ENCODE peak calls at places on chromosome 20, in nine cellular contexts. R, I, J, M, V, A, U, S and L are unnamed samples. For H3K4me1, the result is how much of the 10 kb centered on the place peaks cover.

GRCh38 chr20:61768926-61769832 is 296.5 kb downstream of the TAF4 start:
- DNase-seq in R (no peak), I (peak), J (no peak), M (no peak), V (no peak), A (no peak), U (no peak), S (peak), L (no peak)

GRCh38 chr20:53763707-53764415 is 170.2 kb upstream of the ZNF217 start:
- DNase-seq in R (peak), I (no peak), J (no peak), M (no peak), V (peak), A (peak), U (peak), S (no peak), L (no peak)

GRCh38 chr20:21046413-21047070 is 59.6 kb downstream of the LINC00237 start:
- DNase-seq in R (no peak), I (no peak), J (no peak), M (peak), V (no peak), A (no peak), U (no peak), S (no peak), L (no peak)

GRCh38 chr20:51541189-51542032 is 1.1 kb downstream of the NFATC2 start:
- DNase-seq in R (peak), I (peak), J (peak), M (no peak), V (peak), A (peak), U (peak), S (peak), L (peak)

GRCh38 chr20:50415516-50416268 is 94.5 kb upstream of the PTPN1 start:
- DNase-seq in R (peak), I (peak), J (peak), M (peak), V (peak), A (peak), U (peak), S (peak), L (peak)

GRCh38 chr20:57476641-57477461 is 48.1 kb downstream of the CTCFL start:
- DNase-seq in R (no peak), I (peak), J (peak), M (no peak), V (no peak), A (no peak), U (no peak), S (peak), L (no peak)

GRCh38 chr20:54295686-54296085 is 87.8 kb downstream of the PFDN4 start:
- DNase-seq in R (no peak), I (no peak), J (no peak), M (no peak), V (no peak), A (no peak), U (no peak), S (no peak), L (no peak)

GRCh38 chr20:53335509-53335908 is 258.1 kb downstream of the ZNF217 start:
- DNase-seq in R (no peak), I (no peak), J (no peak), M (no peak), V (no peak), A (no peak), U (no peak), S (no peak), L (no peak)

GRCh38 chr20:36881331-36881730 is 5.4 kb downstream of the TLDC2 start:
- DNase-seq in R (no peak), I (no peak), J (peak), M (no peak), V (no peak), A (no peak), U (no peak), S (no peak), L (no peak)

GRCh38 chr20:62136283-62137091 is 6.7 kb downstream of the PSMA7 start:
- DNase-seq in R (peak), I (no peak), J (peak), M (peak), V (peak), A (peak), U (peak), S (no peak), L (peak)

GRCh38 chr20:11267131-11267761 is 593.4 kb upstream of the JAG1 start:
- DNase-seq in R (no peak), I (no peak), J (no peak), M (peak), V (no peak), A (peak), U (peak), S (no peak), L (no peak)

GRCh38 chr20:44633187-44633851 is 18.2 kb downstream of the ADA start:
- DNase-seq in R (no peak), I (no peak), J (no peak), M (no peak), V (no peak), A (no peak), U (no peak), S (no peak), L (no peak)

GRCh38 chr20:17655865-17656489 is 26.1 kb downstream of the RRBP1 start:
- DNase-seq in R (no peak), I (peak), J (peak), M (peak), V (no peak), A (peak), U (no peak), S (no peak), L (no peak)

GRCh38 chr20:19376451-19376971 is 164.1 kb downstream of the SLC24A3 start:
- DNase-seq in R (no peak), I (no peak), J (no peak), M (no peak), V (no peak), A (no peak), U (no peak), S (no peak), L (no peak)

GRCh38 chr20:3121271-3121911 is 36.9 kb upstream of the AVP start:
- DNase-seq in R (no peak), I (peak), J (no peak), M (no peak), V (no peak), A (no peak), U (peak), S (no peak), L (no peak)

GRCh38 chr20:26167499-26167898 is 470.8 kb upstream of the ZNF337 start:
- DNase-seq in R (no peak), I (no peak), J (no peak), M (no peak), V (no peak), A (no peak), U (peak), S (no peak), L (no peak)

GRCh38 chr20:60050193-60050960 is 92.2 kb downstream of the CDH26 start:
- DNase-seq in R (peak), I (peak), J (no peak), M (no peak), V (peak), A (peak), U (no peak), S (no peak), L (no peak)

GRCh38 chr20:60341062-60341461 is 382.8 kb downstream of the CDH26 start:
- DNase-seq in R (peak), I (no peak), J (no peak), M (no peak), V (no peak), A (no peak), U (no peak), S (no peak), L (no peak)

GRCh38 chr20:53872561-53873248 is 197.7 kb downstream of the BCAS1 start:
- DNase-seq in R (no peak), I (no peak), J (no peak), M (no peak), V (no peak), A (no peak), U (no peak), S (no peak), L (no peak)

GRCh38 chr20:49323622-49324238 is 45.9 kb upstream of the ZNFX1 start:
- DNase-seq in R (no peak), I (no peak), J (no peak), M (peak), V (no peak), A (peak), U (peak), S (no peak), L (no peak)

GRCh38 chr20:59000326-59000725 is 6.7 kb downstream of the CTSZ start:
- DNase-seq in R (no peak), I (no peak), J (no peak), M (no peak), V (no peak), A (no peak), U (no peak), S (no peak), L (no peak)
- TF ChIP-seq POLR2AphosphoS5 in R (no peak), I (no peak), J (no peak), M (no peak), V (no peak), A (no peak), U (no peak), S (no peak), L (no peak)

DNA sequence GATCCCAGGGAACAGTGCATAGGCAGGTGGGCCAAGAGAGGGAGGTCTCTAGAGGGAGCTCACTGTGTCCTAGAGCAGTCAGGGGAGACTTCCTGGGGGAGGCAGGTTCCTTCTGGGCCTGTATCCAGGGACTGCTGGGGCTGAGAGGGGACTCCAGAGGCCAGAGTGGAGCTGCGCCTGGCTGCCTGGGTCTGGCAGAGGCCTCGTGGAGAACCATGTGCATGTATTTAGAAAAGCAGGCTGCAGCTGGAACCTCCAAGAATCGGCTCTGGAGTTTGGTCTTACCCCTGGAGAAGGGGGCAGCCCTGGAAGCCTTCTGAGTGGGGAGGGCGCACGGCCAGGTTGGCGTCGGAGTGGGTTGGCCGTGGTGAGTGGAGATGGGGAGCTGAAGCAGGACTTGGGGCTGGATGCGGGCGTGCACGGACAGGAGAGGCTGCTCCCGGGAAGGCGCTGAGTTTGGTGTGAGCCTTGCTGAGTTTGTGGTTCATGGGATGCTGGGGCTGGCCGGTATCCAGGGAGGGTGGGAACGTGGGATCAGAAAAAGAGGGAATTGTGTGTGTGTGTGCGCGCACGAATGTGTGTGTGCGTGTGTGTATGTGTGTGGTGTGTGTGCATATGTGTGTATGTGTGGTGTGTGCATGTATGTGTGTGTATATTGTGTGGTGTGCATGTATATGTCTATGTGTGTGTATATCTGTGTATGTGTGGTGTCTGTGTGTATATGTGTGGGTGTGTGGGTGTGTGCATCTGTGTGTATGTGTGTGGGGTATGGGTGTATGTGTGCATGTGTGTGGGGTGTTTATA is 10.8 kb downstream of the VSTM2L start:
- DNase-seq in R (no peak), I (no peak), J (no peak), M (peak), V (no peak), A (peak), U (no peak), S (no peak), L (no peak)
- H3K4me1 ChIP-seq in R (under half), I (under half), J (half or more), M (under half), V (under half), A (under half), U (under half), S (under half), L (under half)

GRCh38 chr20:41321003-41321402 is 3.5 kb upstream of the ZHX3 start:
- DNase-seq in R (no peak), I (no peak), J (no peak), M (no peak), V (no peak), A (no peak), U (no peak), S (no peak), L (no peak)
- H3K4me3 ChIP-seq in R (no peak), I (no peak), J (no peak), M (no peak), V (no peak), A (no peak), U (no peak), S (no peak), L (no peak)

GRCh38 chr20:63625771-63626423 is 1.0 kb downstream of the GMEB2 start:
- DNase-seq in R (peak), I (no peak), J (peak), M (peak), V (no peak), A (peak), U (no peak), S (no peak), L (no peak)
- TF ChIP-seq POLR2AphosphoS5 in R (no peak), I (no peak), J (no peak), M (peak), V (no peak), A (no peak), U (no peak), S (no peak), L (no peak)

DNA sequence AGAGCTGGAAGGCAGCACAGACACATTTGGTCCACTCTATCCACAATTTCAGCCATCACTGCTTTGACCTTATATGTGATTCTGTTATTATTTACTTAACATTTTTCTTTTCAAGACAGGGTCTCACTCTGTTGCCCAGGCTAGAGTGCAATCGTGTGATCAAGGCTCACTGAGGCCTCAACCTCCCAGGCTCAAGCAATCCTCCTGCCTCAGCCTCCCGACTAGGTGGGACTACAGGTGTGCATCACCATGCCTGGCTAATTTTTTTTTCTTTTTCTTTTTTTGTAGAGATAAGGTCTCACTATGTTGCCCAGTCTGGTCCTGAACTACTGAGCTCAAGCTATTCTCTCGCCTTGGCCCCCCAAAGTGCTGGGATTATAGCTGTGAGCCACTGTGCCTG is 40.3 kb downstream of the BCL2L1 start:
- DNase-seq in R (no peak), I (no peak), J (no peak), M (no peak), V (no peak), A (no peak), U (no peak), S (no peak), L (no peak)
- H3K4me1 ChIP-seq in R (under half), I (under half), J (half or more), M (under half), V (half or more), A (under half), U (under half), S (half or more), L (under half)

GRCh38 chr20:25054995-25055629 is 2.8 kb downstream of the ACSS1 start:
- DNase-seq in R (peak), I (peak), J (no peak), M (no peak), V (peak), A (no peak), U (no peak), S (no peak), L (no peak)

GRCh38 chr20:25054133-25054820 is 3.7 kb downstream of the ACSS1 start:
- DNase-seq in R (peak), I (peak), J (peak), M (no peak), V (peak), A (no peak), U (no peak), S (no peak), L (no peak)

GRCh38 chr20:25056601-25057233 is 1.2 kb downstream of the ACSS1 start:
- DNase-seq in R (no peak), I (peak), J (peak), M (no peak), V (peak), A (no peak), U (no peak), S (no peak), L (no peak)

GRCh38 chr20:25057234-25058050 is 497 bp downstream of the ACSS1 start:
- DNase-seq in R (peak), I (peak), J (peak), M (peak), V (peak), A (peak), U (peak), S (peak), L (peak)

DNA sequence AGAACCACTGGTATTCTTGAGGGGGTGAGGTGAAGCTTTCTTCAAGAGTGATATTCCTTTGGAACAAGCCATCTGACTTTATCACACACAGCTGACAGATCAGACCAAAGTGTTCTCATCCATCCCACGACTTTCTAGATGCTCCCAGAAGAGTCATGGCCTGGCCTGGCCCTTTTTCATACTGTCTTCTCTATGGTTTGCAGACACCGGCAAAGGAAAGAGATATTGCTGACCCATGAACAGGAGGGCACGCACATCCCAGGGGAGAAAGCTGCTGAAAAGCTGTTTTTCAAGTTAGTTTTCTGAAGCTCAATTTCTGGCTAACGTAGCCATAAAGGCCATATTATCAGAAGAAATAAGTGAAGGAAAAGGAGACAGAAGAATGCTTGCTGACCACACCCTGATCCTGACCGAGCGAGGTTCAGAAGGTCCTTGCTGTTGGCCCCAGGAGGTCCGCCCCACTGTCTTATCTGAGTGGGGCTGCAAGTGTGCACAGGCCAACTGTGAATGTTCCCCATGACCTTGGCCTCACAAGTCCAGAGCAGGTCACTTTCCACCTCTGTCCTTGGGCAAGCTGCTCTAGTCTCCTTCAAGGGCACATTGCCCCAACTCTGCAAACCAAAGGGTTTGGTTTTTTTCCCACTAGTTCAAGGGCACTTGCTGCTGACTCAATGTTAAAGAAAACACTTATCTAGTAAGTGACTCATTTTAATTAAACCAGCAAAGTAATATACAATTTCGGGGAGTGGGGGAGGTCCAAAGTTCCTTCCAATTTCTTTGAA is 2.0 kb downstream of the ACSS1 start:
- DNase-seq in R (peak), I (peak), J (peak), M (no peak), V (peak), A (no peak), U (peak), S (no peak), L (no peak)
- H3K4me3 ChIP-seq in R (peak), I (peak), J (no peak), M (no peak), V (peak), A (no peak), U (no peak), S (peak), L (peak)

GRCh38 chr20:47664068-47664437 is 121.2 kb downstream of the SULF2 start:
- DNase-seq in R (peak), I (no peak), J (no peak), M (no peak), V (no peak), A (no peak), U (no peak), S (no peak), L (no peak)
- TF ChIP-seq POLR2AphosphoS5 in R (no peak), I (no peak), J (no peak), M (no peak), V (no peak), A (no peak), U (no peak), S (no peak), L (no peak)